ENCODE peak calls at places on chromosomes 13 and 19, in eight cellular contexts. P is HL-60, G is GM12878, T is suprapubic skin, L is prostate gland, Q is HCT116, M is Panc1, K is endothelial cell of umbilical vein. Z is an unnamed sample.

GRCh38 chr19:3357362-3357730 is 9.0 kb upstream of the NFIC start:
- DNase-seq in P (no peak), G (no peak), T (no peak), L (no peak), Q (no peak), M (no peak), K (no peak), Z (no peak)

GRCh38 chr13:44373601-44374347 is at the start of gene SERP2:
- DNase-seq in P (no peak), G (no peak), T (no peak), L (no peak), Q (no peak), M (no peak), K (no peak), Z (no peak)

GRCh38 chr19:45340899-45341453 is 426 bp downstream of the KLC3 start:
- DNase-seq in P (no peak), G (no peak), T (no peak), L (peak), Q (no peak), M (no peak), K (no peak), Z (no peak)

GRCh38 chr19:29676586-29676985 is 11.3 kb downstream of the PLEKHF1 start:
- DNase-seq in P (no peak), G (no peak), T (no peak), L (no peak), Q (no peak), M (no peak), K (no peak), Z (peak)

GRCh38 chr19:23283925-23284324 is 33.7 kb upstream of the ZNF724 start:
- DNase-seq in P (peak), G (no peak), T (no peak), L (no peak), Q (peak), M (no peak), K (peak), Z (no peak)

GRCh38 chr13:43185206-43185605 is 161.8 kb downstream of the DNAJC15 start:
- DNase-seq in P (no peak), G (no peak), T (no peak), L (no peak), Q (no peak), M (no peak), K (no peak), Z (no peak)

GRCh38 chr13:34070006-34070405 is 252.1 kb downstream of the RFC3 start:
- DNase-seq in P (no peak), G (no peak), T (no peak), L (no peak), Q (no peak), M (no peak), K (peak), Z (no peak)

GRCh38 chr19:3471954-3472655 is 8.2 kb downstream of the SMIM24 start:
- DNase-seq in P (peak), G (no peak), T (no peak), L (peak), Q (no peak), M (no peak), K (peak), Z (no peak)

GRCh38 chr13:48424212-48424611 is 11.3 kb upstream of the LPAR6 start:
- DNase-seq in P (no peak), G (no peak), T (no peak), L (no peak), Q (no peak), M (no peak), K (no peak), Z (no peak)

GRCh38 chr19:5665781-5666513 is 14.4 kb downstream of the MICOS13 start:
- DNase-seq in P (no peak), G (peak), T (no peak), L (no peak), Q (no peak), M (no peak), K (peak), Z (peak)

GRCh38 chr13:40971321-40971720 is 47.8 kb downstream of the ELF1 start:
- DNase-seq in P (no peak), G (no peak), T (no peak), L (no peak), Q (no peak), M (no peak), K (no peak), Z (no peak)

GRCh38 chr13:60990032-60990733 is 425.5 kb downstream of the PCDH20 start:
- DNase-seq in P (peak), G (no peak), T (no peak), L (no peak), Q (no peak), M (no peak), K (no peak), Z (no peak)

GRCh38 chr19:19615086-19615485 is 3.4 kb downstream of the PBX4 start:
- DNase-seq in P (no peak), G (no peak), T (no peak), L (no peak), Q (peak), M (peak), K (no peak), Z (no peak)

GRCh38 chr13:44396963-44397580 is 23.4 kb downstream of the SERP2 start:
- DNase-seq in P (no peak), G (no peak), T (no peak), L (no peak), Q (no peak), M (no peak), K (no peak), Z (no peak)

GRCh38 chr19:49906879-49907564 is 10.3 kb upstream of the IL4I1 start:
- DNase-seq in P (no peak), G (peak), T (no peak), L (no peak), Q (no peak), M (no peak), K (no peak), Z (no peak)

GRCh38 chr13:97113231-97114001 is 108.7 kb upstream of the MBNL2 start:
- DNase-seq in P (no peak), G (no peak), T (no peak), L (no peak), Q (no peak), M (no peak), K (no peak), Z (no peak)

GRCh38 chr19:4577020-4577782 is 17.7 kb upstream of the SEMA6B start:
- DNase-seq in P (no peak), G (no peak), T (no peak), L (no peak), Q (no peak), M (no peak), K (no peak), Z (no peak)

GRCh38 chr13:46896346-46897138 is at the start of gene HTR2A:
- DNase-seq in P (peak), G (no peak), T (no peak), L (peak), Q (no peak), M (no peak), K (no peak), Z (peak)

GRCh38 chr19:45340232-45340898 is at the start of gene KLC3:
- DNase-seq in P (no peak), G (no peak), T (no peak), L (peak), Q (peak), M (no peak), K (no peak), Z (peak)

GRCh38 chr13:62387642-62388041 is 972.0 kb upstream of the PCDH20 start:
- DNase-seq in P (no peak), G (no peak), T (no peak), L (no peak), Q (peak), M (no peak), K (peak), Z (no peak)

GRCh38 chr19:15529774-15530372 is 21.5 kb downstream of the CYP4F22 start:
- DNase-seq in P (no peak), G (no peak), T (no peak), L (no peak), Q (no peak), M (no peak), K (no peak), Z (no peak)

GRCh38 chr19:47447470-47448359 is 24.0 kb downstream of the SLC8A2 start:
- DNase-seq in P (peak), G (no peak), T (no peak), L (no peak), Q (peak), M (no peak), K (peak), Z (no peak)

GRCh38 chr13:114017028-114017630 is 43.3 kb upstream of the C13orf46 start:
- DNase-seq in P (no peak), G (no peak), T (no peak), L (no peak), Q (no peak), M (no peak), K (no peak), Z (no peak)

GRCh38 chr13:96898212-96898611 is 96.1 kb downstream of the OXGR1 start:
- DNase-seq in P (no peak), G (no peak), T (no peak), L (no peak), Q (no peak), M (no peak), K (no peak), Z (no peak)

GRCh38 chr13:34675626-34676025 is 266.4 kb upstream of the NBEA start:
- DNase-seq in P (no peak), G (no peak), T (no peak), L (no peak), Q (no peak), M (no peak), K (no peak), Z (no peak)

GRCh38 chr19:1746401-1747284 is 6.7 kb upstream of the ONECUT3 start:
- DNase-seq in P (peak), G (no peak), T (no peak), L (no peak), Q (peak), M (no peak), K (no peak), Z (no peak)

GRCh38 chr19:29337029-29337428 is 124.1 kb upstream of the UQCRFS1 start:
- DNase-seq in P (no peak), G (no peak), T (no peak), L (no peak), Q (no peak), M (no peak), K (no peak), Z (no peak)

GRCh38 chr19:32197896-32198882 is 147.2 kb upstream of the ZNF507 start:
- DNase-seq in P (no peak), G (no peak), T (no peak), L (no peak), Q (no peak), M (no peak), K (no peak), Z (peak)

GRCh38 chr13:110520431-110521295 is 40.9 kb downstream of the RAB20 start:
- DNase-seq in P (peak), G (no peak), T (peak), L (no peak), Q (no peak), M (no peak), K (no peak), Z (no peak)

GRCh38 chr13:109610517-109610916 is 175.9 kb downstream of the IRS2 start:
- DNase-seq in P (peak), G (no peak), T (no peak), L (no peak), Q (peak), M (no peak), K (no peak), Z (peak)

GRCh38 chr13:26561636-26562537 is 4.4 kb downstream of the WASF3 start:
- DNase-seq in P (no peak), G (no peak), T (no peak), L (no peak), Q (no peak), M (no peak), K (peak), Z (no peak)

GRCh38 chr13:44685641-44686040 is 109.5 kb upstream of the TSC22D1 start:
- DNase-seq in P (no peak), G (no peak), T (no peak), L (no peak), Q (no peak), M (no peak), K (peak), Z (no peak)

GRCh38 chr13:109784590-109785140 is 1.7 kb downstream of the IRS2 start:
- DNase-seq in P (peak), G (no peak), T (no peak), L (peak), Q (no peak), M (no peak), K (peak), Z (peak)

DNA sequence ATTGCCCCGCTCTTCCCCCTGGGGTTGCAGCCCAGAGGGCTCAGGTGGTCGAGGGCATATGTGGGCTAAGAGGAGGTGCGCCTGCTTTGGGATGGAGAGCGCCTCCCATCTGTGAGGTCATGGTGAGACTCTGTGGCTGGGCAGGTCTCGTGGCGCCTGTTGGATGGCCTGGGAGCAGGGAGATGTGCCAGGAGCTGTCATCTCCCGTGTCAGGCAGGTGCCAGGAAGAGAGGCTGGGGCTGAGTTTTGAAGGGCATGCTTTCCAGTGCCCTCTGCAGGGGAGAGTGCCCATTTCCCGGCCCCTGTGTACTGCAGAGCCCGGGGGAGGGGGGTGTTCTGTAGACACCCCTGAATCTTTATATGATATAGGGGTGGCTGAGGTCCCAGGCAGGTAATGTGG is 2.8 kb downstream of the WTIP start:
- DNase-seq in P (no peak), G (no peak), T (no peak), L (no peak), Q (no peak), M (no peak), K (no peak), Z (peak)
- TF ChIP-seq CTCF in P (no peak), G (no peak), T (no peak), L (no peak), Q (no peak), M (no peak), K (no peak), Z (no peak)

DNA sequence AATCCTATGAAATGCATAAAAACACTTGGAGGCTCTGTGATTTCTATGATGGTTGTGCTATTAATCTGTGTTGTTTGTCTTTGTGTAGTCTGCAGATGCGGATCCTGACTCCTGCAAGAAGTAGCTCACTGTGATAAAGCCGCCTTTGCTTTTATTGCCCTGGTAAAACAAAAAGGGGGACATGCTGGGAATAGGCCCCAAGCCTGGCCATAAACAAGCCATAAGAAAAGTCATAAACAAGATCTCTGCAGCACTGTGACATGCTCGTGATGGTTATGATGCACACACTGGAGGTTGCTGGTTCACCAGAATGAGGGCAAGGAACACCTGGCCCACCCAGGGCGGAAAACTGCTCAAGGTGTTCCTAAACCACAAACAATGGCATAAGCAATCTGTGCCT is 26.6 kb upstream of the ZNF266 start:
- DNase-seq in P (no peak), G (no peak), T (no peak), L (no peak), Q (no peak), M (no peak), K (no peak), Z (no peak)
- TF ChIP-seq POLR2AphosphoS5 in P (no peak), G (no peak), T (no peak), L (no peak), Q (no peak), M (no peak), K (no peak), Z (no peak)

DNA sequence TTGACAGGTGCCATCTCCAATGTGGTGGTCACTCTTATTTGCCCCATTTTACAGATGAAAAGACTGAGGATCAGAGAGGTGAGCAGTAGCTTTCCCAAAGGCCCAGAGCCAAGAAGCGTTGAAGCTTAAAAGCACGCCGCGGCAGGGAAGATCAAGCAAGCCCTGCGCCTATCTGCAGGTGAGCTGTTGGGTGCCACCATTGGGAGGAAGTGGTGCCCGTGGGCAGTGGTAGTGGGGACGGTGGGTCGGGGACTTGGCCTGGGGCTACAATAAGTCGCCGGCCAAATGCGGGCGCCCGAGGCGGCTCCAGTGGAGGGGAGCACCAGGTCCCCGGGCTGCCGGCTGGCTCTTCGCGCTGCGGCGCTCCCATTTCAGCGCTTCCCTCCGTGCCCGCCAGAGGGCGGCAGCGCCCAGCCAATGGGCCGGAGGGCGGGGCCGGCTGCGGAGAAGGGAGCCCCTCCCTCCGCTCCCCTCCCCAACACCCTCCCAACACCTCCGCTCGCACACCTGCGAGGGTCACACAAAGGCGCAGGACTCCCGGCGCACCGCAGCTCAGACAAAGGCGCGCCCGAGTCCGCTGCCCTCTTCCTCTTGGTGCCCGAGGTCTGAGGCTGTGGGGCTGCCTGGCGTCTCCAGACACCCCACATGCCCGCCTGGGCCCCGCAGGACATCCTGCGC is 744 bp upstream of the POU2F2 start:
- DNase-seq in P (peak), G (peak), T (no peak), L (peak), Q (peak), M (no peak), K (peak), Z (peak)
- H3K4me3 ChIP-seq in P (peak), G (peak), T (peak), L (peak), Q (peak), M (peak), K (no peak), Z (peak)

DNA sequence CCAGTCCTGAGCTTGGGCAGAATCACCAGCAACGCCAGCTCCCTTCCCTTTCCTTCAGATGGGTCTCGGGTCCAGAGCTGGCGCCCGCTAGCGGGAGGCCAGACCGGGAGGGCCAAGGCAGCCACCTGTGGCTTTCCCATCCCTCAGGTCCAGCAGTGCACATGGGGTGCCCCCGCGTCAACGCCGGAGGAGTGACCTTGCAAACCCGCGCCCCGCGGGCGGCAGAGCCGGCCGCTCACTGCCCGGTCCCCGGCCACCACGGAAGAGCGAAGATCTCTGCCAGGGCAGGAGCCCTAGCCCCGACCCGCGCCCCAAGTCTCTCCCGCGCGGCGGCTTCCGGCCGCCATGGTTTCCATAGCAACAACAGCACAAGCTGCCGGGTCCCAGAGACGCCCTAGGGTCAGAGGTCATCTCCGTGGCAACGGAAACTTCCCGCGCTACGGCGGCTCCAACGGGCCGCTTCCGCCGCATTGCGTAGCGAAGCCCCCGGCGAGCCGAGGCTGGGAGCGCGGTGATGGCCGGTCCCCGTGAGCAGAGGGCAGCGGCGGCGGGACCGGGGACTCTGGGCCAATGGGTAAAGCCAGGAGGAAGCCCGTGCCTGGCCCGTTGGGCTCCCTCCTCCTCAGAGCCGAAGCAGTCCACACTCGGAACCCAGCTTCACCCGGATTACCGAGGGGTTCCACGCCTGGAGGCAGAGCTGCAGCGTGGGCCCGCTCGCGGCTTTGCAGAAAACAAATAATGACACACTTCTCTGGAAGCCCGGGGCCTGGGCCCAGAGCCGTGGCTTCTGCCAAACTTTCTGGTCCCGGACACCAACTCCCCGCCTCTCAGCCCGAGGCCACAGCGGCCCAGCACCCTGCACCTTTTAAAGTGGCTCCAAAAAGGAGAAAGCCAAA is 7.4 kb downstream of the FGF14 start:
- DNase-seq in P (peak), G (peak), T (peak), L (peak), Q (no peak), M (peak), K (peak), Z (peak)
- TF ChIP-seq CTCF in P (peak), G (peak), T (no peak), L (no peak), Q (no peak), M (peak), K (peak), Z (no peak)

DNA sequence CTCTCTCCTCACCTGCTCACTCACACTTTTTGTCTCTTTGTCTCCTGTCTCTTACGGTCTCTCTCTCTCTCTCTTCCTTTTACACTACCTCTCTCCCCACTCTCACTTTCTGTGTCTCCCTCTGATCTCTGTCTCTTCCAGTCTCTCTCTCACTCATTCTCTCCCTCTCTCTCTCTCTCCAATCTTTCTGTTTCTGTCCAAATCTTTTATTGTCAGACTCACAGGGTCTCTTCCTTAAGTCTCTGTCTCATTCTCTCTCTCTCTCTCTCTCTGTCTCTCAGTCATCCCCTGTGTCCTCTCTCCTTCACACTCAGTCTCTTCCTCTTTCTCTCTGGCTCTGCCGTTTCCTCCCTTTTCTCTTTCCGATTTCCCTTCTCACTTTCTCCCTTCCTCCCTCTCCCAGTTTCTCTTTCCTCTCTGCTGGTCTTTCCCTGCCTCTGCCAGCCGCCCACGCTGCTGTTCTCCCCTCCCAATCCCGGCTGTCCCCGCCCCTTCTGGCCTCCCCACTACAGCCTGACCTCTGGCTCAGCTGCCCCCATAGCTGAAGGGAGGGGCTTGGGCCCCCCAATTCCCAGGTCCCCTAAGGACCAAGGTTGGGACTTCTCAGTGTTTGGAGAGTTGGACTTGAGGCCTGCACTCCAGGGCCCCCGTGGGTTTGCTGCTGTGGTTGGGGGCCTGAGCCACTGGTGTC is at the start of gene PLEKHA4:
- DNase-seq in P (no peak), G (no peak), T (peak), L (no peak), Q (no peak), M (no peak), K (peak), Z (no peak)
- TF ChIP-seq POLR2AphosphoS5 in P (no peak), G (no peak), T (no peak), L (peak), Q (peak), M (no peak), K (no peak), Z (peak)

Z was measured in spleen.